ENCODE peak calls at places on chromosomes 7 and 10, in five cellular contexts. One of them, this sample, is unnamed.

GRCh38 chr7:43364391-43364790 is 218.5 kb upstream of the STK17A start:
- DNase-seq in breast epithelium: no peak
- DNase-seq in suprapubic skin: no peak
- DNase-seq in spleen: no peak
- DNase-seq in HCT116: no peak
- DNase-seq in this sample: no peak

GRCh38 chr10:114042895-114043531 is 653 bp upstream of the ADRB1 start:
- DNase-seq in suprapubic skin: peak
- DNase-seq in breast epithelium: no peak
- DNase-seq in HCT116: peak
- DNase-seq in spleen: no peak
- DNase-seq in this sample: no peak

GRCh38 chr10:27527597-27528295 is 23.6 kb downstream of the RAB18 start:
- DNase-seq in HCT116: no peak
- DNase-seq in breast epithelium: no peak
- DNase-seq in spleen: no peak
- DNase-seq in suprapubic skin: no peak
- DNase-seq in this sample: peak

GRCh38 chr7:29163854-29164253 is 17.5 kb upstream of the CPVL start:
- DNase-seq in spleen: no peak
- DNase-seq in HCT116: no peak
- DNase-seq in breast epithelium: no peak
- DNase-seq in suprapubic skin: no peak
- DNase-seq in this sample: no peak

GRCh38 chr10:11522821-11523245 is 88.6 kb downstream of the USP6NL start:
- DNase-seq in spleen: no peak
- DNase-seq in breast epithelium: no peak
- DNase-seq in suprapubic skin: no peak
- DNase-seq in HCT116: no peak
- DNase-seq in this sample: no peak

GRCh38 chr7:92751902-92752901 is 84.2 kb downstream of the CDK6 start:
- DNase-seq in suprapubic skin: no peak
- DNase-seq in breast epithelium: no peak
- DNase-seq in HCT116: peak
- DNase-seq in spleen: no peak
- DNase-seq in this sample: no peak

GRCh38 chr10:13567030-13567429 is 19.7 kb upstream of the PRPF18 start:
- DNase-seq in HCT116: no peak
- DNase-seq in spleen: no peak
- DNase-seq in suprapubic skin: no peak
- DNase-seq in breast epithelium: no peak
- DNase-seq in this sample: no peak

GRCh38 chr7:36278069-36278766 is 111.4 kb upstream of the ANLN start:
- DNase-seq in HCT116: no peak
- DNase-seq in suprapubic skin: peak
- DNase-seq in breast epithelium: no peak
- DNase-seq in spleen: no peak
- DNase-seq in this sample: peak

GRCh38 chr10:77925795-77926565 is 575 bp downstream of the DLG5 start:
- DNase-seq in suprapubic skin: peak
- DNase-seq in HCT116: no peak
- DNase-seq in spleen: peak
- DNase-seq in breast epithelium: peak
- DNase-seq in this sample: no peak

GRCh38 chr7:1883031-1883761 is 213.1 kb downstream of the ELFN1 start:
- DNase-seq in suprapubic skin: no peak
- DNase-seq in spleen: no peak
- DNase-seq in breast epithelium: no peak
- DNase-seq in HCT116: peak
- DNase-seq in this sample: no peak

GRCh38 chr7:539731-540411 is 20.2 kb upstream of the PDGFA start:
- DNase-seq in spleen: no peak
- DNase-seq in suprapubic skin: no peak
- DNase-seq in breast epithelium: no peak
- DNase-seq in HCT116: peak
- DNase-seq in this sample: no peak

GRCh38 chr7:45917658-45918057 is 3.4 kb downstream of the IGFBP3 start:
- DNase-seq in breast epithelium: peak
- DNase-seq in spleen: peak
- DNase-seq in HCT116: no peak
- DNase-seq in suprapubic skin: peak
- DNase-seq in this sample: no peak

GRCh38 chr10:70940834-70941568 is 52.6 kb upstream of the PCBD1 start:
- DNase-seq in suprapubic skin: no peak
- DNase-seq in breast epithelium: no peak
- DNase-seq in spleen: no peak
- DNase-seq in HCT116: no peak
- DNase-seq in this sample: no peak

GRCh38 chr7:158247758-158248487 is 339.7 kb downstream of the PTPRN2 start:
- DNase-seq in suprapubic skin: no peak
- DNase-seq in breast epithelium: no peak
- DNase-seq in HCT116: no peak
- DNase-seq in spleen: peak
- DNase-seq in this sample: no peak

GRCh38 chr7:150451097-150451793 is 815 bp downstream of the GIMAP8 start:
- DNase-seq in suprapubic skin: no peak
- DNase-seq in spleen: peak
- DNase-seq in breast epithelium: no peak
- DNase-seq in HCT116: no peak
- DNase-seq in this sample: no peak

GRCh38 chr10:46325021-46325420 is 38.2 kb downstream of the ANTXRL start:
- DNase-seq in suprapubic skin: no peak
- DNase-seq in HCT116: no peak
- DNase-seq in spleen: no peak
- DNase-seq in breast epithelium: no peak
- DNase-seq in this sample: no peak

GRCh38 chr7:40899151-40899550 is 764.3 kb downstream of the SUGCT start:
- DNase-seq in breast epithelium: no peak
- DNase-seq in HCT116: no peak
- DNase-seq in spleen: no peak
- DNase-seq in suprapubic skin: no peak
- DNase-seq in this sample: no peak

GRCh38 chr10:108801220-108801619 is 1122.1 kb downstream of the XPNPEP1 start:
- DNase-seq in suprapubic skin: no peak
- DNase-seq in breast epithelium: no peak
- DNase-seq in HCT116: no peak
- DNase-seq in spleen: no peak
- DNase-seq in this sample: no peak

GRCh38 chr7:17580141-17580540 is 281.7 kb downstream of the AHR start:
- DNase-seq in breast epithelium: no peak
- DNase-seq in spleen: no peak
- DNase-seq in HCT116: no peak
- DNase-seq in suprapubic skin: no peak
- DNase-seq in this sample: no peak

GRCh38 chr7:129043012-129043411 is 11.9 kb downstream of the TNPO3 start:
- DNase-seq in spleen: no peak
- DNase-seq in HCT116: no peak
- DNase-seq in breast epithelium: no peak
- DNase-seq in suprapubic skin: no peak
- DNase-seq in this sample: no peak

GRCh38 chr7:129037585-129037984 is 17.3 kb downstream of the TNPO3 start:
- DNase-seq in suprapubic skin: no peak
- DNase-seq in breast epithelium: no peak
- DNase-seq in HCT116: no peak
- DNase-seq in spleen: no peak
- DNase-seq in this sample: no peak

GRCh38 chr7:129041929-129042200 is 13.0 kb downstream of the TNPO3 start:
- DNase-seq in HCT116: no peak
- DNase-seq in breast epithelium: no peak
- DNase-seq in suprapubic skin: no peak
- DNase-seq in spleen: no peak
- DNase-seq in this sample: no peak

GRCh38 chr7:129041142-129041928 is 13.6 kb downstream of the TNPO3 start:
- DNase-seq in breast epithelium: no peak
- DNase-seq in HCT116: no peak
- DNase-seq in suprapubic skin: no peak
- DNase-seq in spleen: no peak
- DNase-seq in this sample: no peak
- H3K4me3 ChIP-seq in breast epithelium: no peak
- H3K4me3 ChIP-seq in HCT116: no peak
- H3K4me3 ChIP-seq in suprapubic skin: no peak
- H3K4me3 ChIP-seq in spleen: no peak
- H3K4me3 ChIP-seq in this sample: no peak

DNA sequence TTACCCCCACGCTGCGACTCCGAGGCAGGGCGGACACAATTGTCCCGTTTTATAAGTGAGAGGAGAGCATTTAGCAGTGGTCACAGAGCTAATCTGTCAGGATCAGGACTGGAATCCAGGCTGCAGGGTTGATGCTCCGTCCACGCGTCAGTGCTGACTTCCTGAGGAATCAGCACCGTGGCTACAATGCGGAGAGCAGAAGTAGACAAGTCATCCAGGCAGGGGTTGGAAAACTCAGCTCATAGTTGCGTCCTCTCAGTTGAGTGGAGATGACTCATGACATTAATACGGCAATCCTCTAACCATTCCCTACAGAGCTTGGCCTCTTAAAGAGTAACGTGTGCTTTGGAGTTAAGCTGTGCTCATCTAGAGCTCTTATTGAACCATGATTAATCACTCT is 17.1 kb upstream of the HTR5A start:
- DNase-seq in HCT116: no peak
- DNase-seq in spleen: no peak
- DNase-seq in suprapubic skin: no peak
- DNase-seq in breast epithelium: no peak
- DNase-seq in this sample: no peak
- TF ChIP-seq POLR2AphosphoS5 in HCT116: no peak
- TF ChIP-seq POLR2AphosphoS5 in spleen: no peak
- TF ChIP-seq POLR2AphosphoS5 in suprapubic skin: no peak
- TF ChIP-seq POLR2AphosphoS5 in breast epithelium: no peak
- TF ChIP-seq POLR2AphosphoS5 in this sample: no peak

GRCh38 chr10:80202934-80203834 is 2.2 kb downstream of the ANXA11 start:
- DNase-seq in breast epithelium: peak
- DNase-seq in HCT116: peak
- DNase-seq in suprapubic skin: no peak
- DNase-seq in spleen: peak
- DNase-seq in this sample: no peak
- H3K4me3 ChIP-seq in breast epithelium: peak
- H3K4me3 ChIP-seq in HCT116: peak
- H3K4me3 ChIP-seq in suprapubic skin: peak
- H3K4me3 ChIP-seq in spleen: peak
- H3K4me3 ChIP-seq in this sample: peak

GRCh38 chr10:43137971-43138756 is at the start of gene CSGALNACT2:
- DNase-seq in HCT116: peak
- DNase-seq in spleen: peak
- DNase-seq in breast epithelium: peak
- DNase-seq in suprapubic skin: peak
- DNase-seq in this sample: no peak
- TF ChIP-seq POLR2AphosphoS5 in HCT116: peak
- TF ChIP-seq POLR2AphosphoS5 in spleen: peak
- TF ChIP-seq POLR2AphosphoS5 in breast epithelium: peak
- TF ChIP-seq POLR2AphosphoS5 in suprapubic skin: no peak
- TF ChIP-seq POLR2AphosphoS5 in this sample: peak

DNA sequence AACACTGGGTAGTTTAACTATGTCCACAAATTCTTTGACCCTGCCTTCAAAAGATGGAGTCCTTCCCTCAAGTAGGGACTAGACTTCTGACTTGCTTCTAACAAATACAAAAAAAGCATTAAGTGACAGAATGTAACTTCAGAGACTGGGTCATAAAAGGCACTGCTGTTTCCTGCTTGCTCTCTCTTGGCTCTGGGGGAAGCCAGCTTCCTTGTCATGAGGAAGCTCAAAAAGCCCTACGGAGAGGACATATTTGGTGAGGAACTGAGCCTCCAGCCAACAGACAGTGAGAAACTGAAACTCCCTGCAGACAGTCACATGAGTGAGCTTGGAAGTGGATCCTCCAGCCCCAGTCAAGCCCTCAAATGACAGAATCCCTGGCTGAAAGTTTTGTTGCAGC is 26.3 kb upstream of the SLC35G1 start:
- DNase-seq in HCT116: no peak
- DNase-seq in spleen: no peak
- DNase-seq in breast epithelium: no peak
- DNase-seq in suprapubic skin: no peak
- DNase-seq in this sample: no peak
- H3K4me3 ChIP-seq in HCT116: no peak
- H3K4me3 ChIP-seq in spleen: no peak
- H3K4me3 ChIP-seq in breast epithelium: no peak
- H3K4me3 ChIP-seq in suprapubic skin: no peak
- H3K4me3 ChIP-seq in this sample: no peak

DNA sequence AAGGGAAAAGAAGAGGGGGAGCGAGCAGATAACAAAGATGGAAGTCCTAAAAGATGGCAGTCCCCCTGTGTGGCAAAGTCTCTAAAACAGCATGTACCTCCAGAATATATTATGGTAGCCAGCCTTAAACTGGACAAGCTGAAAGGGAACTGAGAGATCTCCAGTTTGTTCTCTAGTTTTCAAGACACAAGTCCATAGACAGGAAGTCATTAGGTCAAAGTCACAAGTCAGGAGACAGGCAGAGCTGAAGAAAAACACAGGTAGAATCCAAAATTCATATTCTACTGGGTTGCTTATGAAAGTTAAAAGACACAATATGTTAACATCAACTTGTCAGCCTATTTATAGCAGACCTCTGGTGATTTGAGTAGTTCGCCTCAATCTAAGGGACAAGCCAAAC is 38.7 kb downstream of the FAM107B start:
- DNase-seq in suprapubic skin: no peak
- DNase-seq in spleen: no peak
- DNase-seq in breast epithelium: no peak
- DNase-seq in HCT116: no peak
- DNase-seq in this sample: no peak
- TF ChIP-seq POLR2AphosphoS5 in suprapubic skin: no peak
- TF ChIP-seq POLR2AphosphoS5 in spleen: no peak
- TF ChIP-seq POLR2AphosphoS5 in breast epithelium: no peak
- TF ChIP-seq POLR2AphosphoS5 in HCT116: no peak
- TF ChIP-seq POLR2AphosphoS5 in this sample: no peak

DNA sequence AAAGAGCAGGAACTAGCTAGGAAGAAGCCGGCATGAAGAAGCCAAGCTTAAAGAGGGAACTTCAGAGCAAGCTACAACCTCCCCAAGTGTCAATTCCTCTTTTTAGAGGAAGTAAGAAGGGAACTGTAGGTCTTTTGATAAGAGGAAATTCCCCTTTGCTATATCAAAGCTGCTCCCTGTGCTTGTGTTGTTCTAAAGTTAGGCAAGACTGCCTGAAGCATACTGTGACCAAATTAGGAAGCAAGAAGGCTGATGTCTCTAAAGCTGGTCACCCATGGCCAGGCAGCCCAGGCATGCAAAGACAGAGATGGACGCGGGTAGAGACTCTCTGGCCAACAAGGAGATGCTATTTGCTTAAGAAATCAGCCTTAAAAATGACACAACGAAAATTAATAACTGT is 87.9 kb downstream of the RNF216 start:
- DNase-seq in HCT116: no peak
- DNase-seq in suprapubic skin: no peak
- DNase-seq in spleen: peak
- DNase-seq in breast epithelium: no peak
- DNase-seq in this sample: no peak
- H3K4me3 ChIP-seq in HCT116: no peak
- H3K4me3 ChIP-seq in suprapubic skin: peak
- H3K4me3 ChIP-seq in spleen: no peak
- H3K4me3 ChIP-seq in breast epithelium: peak
- H3K4me3 ChIP-seq in this sample: peak

This sample was measured in SK-N-MC.